ENCODE peak calls at places on chromosomes 3 and 15, in four cellular contexts. R is skeletal muscle cell, P is cardiac muscle cell, N is neural crest cell. X is an unnamed sample.

GRCh38 chr15:96416934-96417759 is 86.6 kb downstream of the NR2F2 start:
- DNase-seq in N (no peak), R (no peak), P (peak), X (peak)

GRCh38 chr3:4351872-4352271 is 48.7 kb downstream of the SETMAR start:
- DNase-seq in P (peak), N (no peak), R (no peak), X (no peak)

GRCh38 chr15:92847841-92848240 is 52.3 kb upstream of the CHD2 start:
- DNase-seq in R (no peak), N (no peak), P (no peak), X (no peak)

GRCh38 chr3:9808345-9809037 is 1.6 kb upstream of the TTLL3 start:
- DNase-seq in R (no peak), P (peak), N (no peak), X (peak)

GRCh38 chr3:88957751-88958452 is 149.5 kb upstream of the EPHA3 start:
- DNase-seq in P (no peak), N (no peak), R (peak), X (no peak)

GRCh38 chr15:101138913-101139880 is 112.7 kb downstream of the CHSY1 start:
- DNase-seq in P (no peak), N (no peak), R (peak), X (no peak)

GRCh38 chr3:167078070-167078622 is 302.0 kb downstream of the ZBBX start:
- DNase-seq in N (no peak), P (no peak), R (no peak), X (no peak)

GRCh38 chr3:13655074-13655913 is 106.4 kb downstream of the FBLN2 start:
- DNase-seq in P (peak), R (no peak), N (peak), X (peak)

GRCh38 chr3:12180218-12180617 is 21.5 kb upstream of the TIMP4 start:
- DNase-seq in R (peak), N (no peak), P (no peak), X (no peak)

GRCh38 chr3:195178124-195178910 is 92.6 kb downstream of the XXYLT1 start:
- DNase-seq in N (no peak), R (no peak), P (no peak), X (no peak)

GRCh38 chr3:60932669-60933068 is 318.6 kb downstream of the FHIT start:
- DNase-seq in P (no peak), R (no peak), N (no peak), X (no peak)

GRCh38 chr3:89179355-89179997 is 72.1 kb downstream of the EPHA3 start:
- DNase-seq in N (no peak), R (peak), P (no peak), X (no peak)

GRCh38 chr3:36992806-36993325 is at the start of gene EPM2AIP1:
- DNase-seq in P (peak), R (no peak), N (no peak), X (peak)

GRCh38 chr15:48602358-48603122 is 43.0 kb downstream of the FBN1 start:
- DNase-seq in R (no peak), N (no peak), P (no peak), X (no peak)

GRCh38 chr3:142586803-142587406 is 8.4 kb upstream of the ATR start:
- DNase-seq in N (peak), P (peak), R (peak), X (peak)